ENCODE peak calls at places on chromosome 9, in five cellular contexts. P is IMR-90, Z is H9, K is trophoblast cell, A is neuronal stem cell. C is an unnamed sample.

GRCh38 chr9:119289740-119290139 is 79.5 kb downstream of the BRINP1 start:
- DNase-seq in P (no peak), Z (peak), K (peak), A (peak), C (peak)

GRCh38 chr9:36470891-36471290 is 70.8 kb upstream of the RNF38 start:
- DNase-seq in P (peak), Z (no peak), K (no peak), A (no peak), C (no peak)

GRCh38 chr9:134624827-134625181 is 16.8 kb upstream of the COL5A1 start:
- DNase-seq in P (peak), Z (peak), K (peak), A (no peak), C (peak)

GRCh38 chr9:92714787-92715487 is 45.0 kb upstream of the IPPK start:
- DNase-seq in P (no peak), Z (no peak), K (no peak), A (no peak), C (no peak)

GRCh38 chr9:127139071-127139731 is 16.8 kb upstream of the ANGPTL2 start:
- DNase-seq in P (no peak), Z (no peak), K (no peak), A (no peak), C (no peak)

GRCh38 chr9:36138496-36138895 is 2.0 kb downstream of the GLIPR2 start:
- DNase-seq in P (no peak), Z (no peak), K (no peak), A (no peak), C (no peak)

GRCh38 chr9:18268381-18268780 is 205.6 kb upstream of the ADAMTSL1 start:
- DNase-seq in P (peak), Z (no peak), K (no peak), A (peak), C (peak)

GRCh38 chr9:93683331-93684134 is 107.1 kb downstream of the PHF2 start:
- DNase-seq in P (no peak), Z (peak), K (no peak), A (no peak), C (no peak)

GRCh38 chr9:80085668-80086067 is 513.9 kb downstream of the TLE4 start:
- DNase-seq in P (peak), Z (no peak), K (no peak), A (no peak), C (no peak)

GRCh38 chr9:10050016-10050415 is 562.8 kb downstream of the PTPRD start:
- DNase-seq in P (peak), Z (no peak), K (no peak), A (no peak), C (peak)
- H3K27ac ChIP-seq in P (no peak), Z (no peak), K (no peak), A (no peak), C (peak)

GRCh38 chr9:122216138-122216797 is 12.5 kb downstream of the LHX6 start:
- DNase-seq in P (no peak), Z (no peak), K (no peak), A (no peak), C (peak)
- H2BK120ac ChIP-seq in P (no peak), Z (no peak), K (no peak), A (no peak), C (no peak)

GRCh38 chr9:75687359-75687953 is 203.0 kb upstream of the PCSK5 start:
- DNase-seq in P (no peak), Z (no peak), K (no peak), A (no peak), C (no peak)
- H3K27ac ChIP-seq in P (no peak), Z (no peak), K (no peak), A (no peak), C (no peak)

GRCh38 chr9:121778252-121779225 is 127.1 kb downstream of the DAB2IP start:
- DNase-seq in P (peak), Z (no peak), K (peak), A (no peak), C (no peak)

GRCh38 chr9:121780641-121781040 is 129.2 kb downstream of the DAB2IP start:
- DNase-seq in P (no peak), Z (peak), K (no peak), A (no peak), C (no peak)

GRCh38 chr9:121781143-121781542 is 129.7 kb downstream of the DAB2IP start:
- DNase-seq in P (no peak), Z (peak), K (no peak), A (no peak), C (no peak)

GRCh38 chr9:121780177-121780576 is 128.7 kb downstream of the DAB2IP start:
- DNase-seq in P (no peak), Z (peak), K (no peak), A (no peak), C (no peak)

GRCh38 chr9:121779381-121780117 is 128.1 kb downstream of the DAB2IP start:
- DNase-seq in P (no peak), Z (peak), K (no peak), A (peak), C (no peak)
- H2BK120ac ChIP-seq in P (no peak), Z (no peak), K (no peak), A (no peak), C (no peak)

GRCh38 chr9:129639756-129640085 is 2.2 kb downstream of the ASB6 start:
- DNase-seq in P (no peak), Z (no peak), K (no peak), A (no peak), C (no peak)

GRCh38 chr9:129637673-129638439 is 4.1 kb downstream of the ASB6 start:
- DNase-seq in P (no peak), Z (no peak), K (no peak), A (no peak), C (no peak)

GRCh38 chr9:129639034-129639630 is 2.8 kb downstream of the ASB6 start:
- DNase-seq in P (no peak), Z (no peak), K (no peak), A (no peak), C (no peak)

GRCh38 chr9:129635099-129635803 is 6.7 kb downstream of the ASB6 start:
- DNase-seq in P (no peak), Z (no peak), K (no peak), A (no peak), C (no peak)

DNA sequence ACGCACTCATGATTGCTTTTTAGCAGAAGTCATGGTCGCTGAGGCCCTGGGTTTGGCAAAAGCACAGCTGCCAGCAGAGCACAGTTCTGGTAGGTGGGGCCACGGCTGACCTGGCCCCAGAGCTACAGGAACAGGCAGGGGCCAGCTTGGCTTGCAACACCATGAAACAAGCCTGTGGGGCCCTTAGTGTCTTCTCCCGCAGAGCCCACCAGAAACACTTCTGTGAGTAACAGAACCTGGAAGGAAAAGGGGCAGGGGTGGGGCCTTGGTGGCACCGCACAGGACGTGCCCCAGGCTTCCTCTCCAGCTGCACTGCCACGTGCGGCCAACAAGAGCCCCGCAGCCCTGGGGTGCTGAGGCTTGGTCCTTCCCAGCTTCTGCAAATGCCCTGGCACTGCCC is 4.8 kb downstream of the ASB6 start:
- DNase-seq in P (no peak), Z (no peak), K (no peak), A (no peak), C (no peak)
- H3K27ac ChIP-seq in P (no peak), Z (no peak), K (no peak), A (no peak), C (no peak)

GRCh38 chr9:125649315-125649714 is 57.7 kb downstream of the MAPKAP1 start:
- DNase-seq in P (peak), Z (no peak), K (peak), A (no peak), C (peak)
- H2BK120ac ChIP-seq in P (peak), Z (no peak), K (no peak), A (no peak), C (no peak)

GRCh38 chr9:2213830-2214468 is 198.8 kb downstream of the SMARCA2 start:
- DNase-seq in P (no peak), Z (no peak), K (no peak), A (no peak), C (no peak)

GRCh38 chr9:2215941-2216441 is 200.8 kb downstream of the SMARCA2 start:
- DNase-seq in P (no peak), Z (no peak), K (no peak), A (no peak), C (no peak)

GRCh38 chr9:2214707-2215106 is 199.6 kb downstream of the SMARCA2 start:
- DNase-seq in P (no peak), Z (no peak), K (no peak), A (no peak), C (no peak)

GRCh38 chr9:2220036-2220435 is 204.9 kb downstream of the SMARCA2 start:
- DNase-seq in P (no peak), Z (no peak), K (no peak), A (no peak), C (no peak)

DNA sequence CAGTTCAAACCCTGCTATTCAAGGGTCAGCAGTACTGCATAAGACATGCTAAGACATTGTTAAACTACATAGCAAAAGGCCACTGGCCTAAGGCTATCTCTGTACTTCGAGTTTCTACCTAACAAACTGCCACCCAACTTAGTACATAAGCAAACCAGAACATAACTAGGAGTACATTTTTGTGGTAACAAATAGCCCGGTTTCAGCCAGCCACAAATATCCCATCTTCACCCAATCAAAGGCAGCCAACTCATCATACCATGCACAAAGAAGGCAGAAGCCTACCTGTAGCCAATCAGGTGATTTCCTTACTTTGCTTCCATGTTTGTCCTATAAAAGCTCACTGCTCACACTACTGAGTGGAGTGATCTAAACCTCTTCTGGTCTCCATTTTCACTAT is 201.4 kb downstream of the SMARCA2 start:
- DNase-seq in P (no peak), Z (no peak), K (no peak), A (no peak), C (no peak)
- H3K27ac ChIP-seq in P (no peak), Z (no peak), K (no peak), A (no peak), C (no peak)

C was measured in mesendoderm.